ENCODE peak calls at places on chromosome 5, in nine cellular contexts. One of them, this sample, is unnamed.
A peak's percentile ranks its signal among the peaks of the same experiment; 100 is the strongest.

GRCh38 chr5:16805478-16805877 is 130.6 kb downstream of the MYO10 start:
- DNase-seq in colonic mucosa: no peak
- DNase-seq in GM23338: no peak
- DNase-seq in thoracic aorta: no peak
- DNase-seq in transverse colon: no peak
- DNase-seq in NT2/D1: no peak
- DNase-seq in tibial nerve: no peak
- DNase-seq in CD4-positive, CD25-positive, alpha-beta regulatory T cell: no peak
- DNase-seq in pancreas: no peak
- DNase-seq in this sample: no peak

GRCh38 chr5:36751881-36752280 is 124.7 kb upstream of the NIPBL start:
- DNase-seq in colonic mucosa: no peak
- DNase-seq in GM23338: peak; percentile 69
- DNase-seq in thoracic aorta: no peak
- DNase-seq in transverse colon: no peak
- DNase-seq in NT2/D1: no peak
- DNase-seq in tibial nerve: no peak
- DNase-seq in CD4-positive, CD25-positive, alpha-beta regulatory T cell: no peak
- DNase-seq in pancreas: no peak
- DNase-seq in this sample: no peak

GRCh38 chr5:144335561-144335960 is 164.9 kb downstream of the KCTD16 start:
- DNase-seq in colonic mucosa: no peak
- DNase-seq in GM23338: no peak
- DNase-seq in thoracic aorta: no peak
- DNase-seq in transverse colon: no peak
- DNase-seq in NT2/D1: no peak
- DNase-seq in tibial nerve: no peak
- DNase-seq in CD4-positive, CD25-positive, alpha-beta regulatory T cell: no peak
- DNase-seq in pancreas: no peak
- DNase-seq in this sample: no peak

GRCh38 chr5:59745422-59745863 is 148.1 kb downstream of the PDE4D start:
- DNase-seq in colonic mucosa: peak; percentile 27
- DNase-seq in GM23338: no peak
- DNase-seq in thoracic aorta: no peak
- DNase-seq in transverse colon: peak; percentile 32
- DNase-seq in NT2/D1: no peak
- DNase-seq in tibial nerve: no peak
- DNase-seq in CD4-positive, CD25-positive, alpha-beta regulatory T cell: no peak
- DNase-seq in pancreas: no peak
- DNase-seq in this sample: no peak

GRCh38 chr5:147688965-147689364 is 93.6 kb downstream of the JAKMIP2 start:
- DNase-seq in colonic mucosa: no peak
- DNase-seq in GM23338: no peak
- DNase-seq in thoracic aorta: peak; percentile 18
- DNase-seq in transverse colon: peak; percentile 15
- DNase-seq in NT2/D1: no peak
- DNase-seq in tibial nerve: peak; percentile 17
- DNase-seq in CD4-positive, CD25-positive, alpha-beta regulatory T cell: no peak
- DNase-seq in pancreas: no peak
- DNase-seq in this sample: no peak

GRCh38 chr5:74408150-74409043 is 232.1 kb downstream of the ENC1 start:
- DNase-seq in colonic mucosa: no peak
- DNase-seq in GM23338: no peak
- DNase-seq in thoracic aorta: no peak
- DNase-seq in transverse colon: no peak
- DNase-seq in NT2/D1: no peak
- DNase-seq in tibial nerve: no peak
- DNase-seq in CD4-positive, CD25-positive, alpha-beta regulatory T cell: no peak
- DNase-seq in pancreas: no peak
- DNase-seq in this sample: no peak

GRCh38 chr5:135829681-135830383 is 4.6 kb upstream of the SLC25A48 start:
- DNase-seq in colonic mucosa: peak; percentile 79
- DNase-seq in GM23338: peak; percentile 82
- DNase-seq in thoracic aorta: no peak
- DNase-seq in transverse colon: peak; percentile 76
- DNase-seq in NT2/D1: no peak
- DNase-seq in tibial nerve: no peak
- DNase-seq in CD4-positive, CD25-positive, alpha-beta regulatory T cell: no peak
- DNase-seq in pancreas: peak; percentile 89
- DNase-seq in this sample: no peak

GRCh38 chr5:8576178-8576577 is 707.2 kb downstream of the MTRR start:
- DNase-seq in colonic mucosa: no peak
- DNase-seq in GM23338: peak; percentile 20
- DNase-seq in thoracic aorta: no peak
- DNase-seq in transverse colon: no peak
- DNase-seq in NT2/D1: no peak
- DNase-seq in tibial nerve: no peak
- DNase-seq in CD4-positive, CD25-positive, alpha-beta regulatory T cell: no peak
- DNase-seq in pancreas: no peak
- DNase-seq in this sample: no peak

GRCh38 chr5:135242021-135242480 is 157.0 kb downstream of the MACROH2A1 start:
- DNase-seq in colonic mucosa: peak; percentile 15
- DNase-seq in GM23338: no peak
- DNase-seq in thoracic aorta: no peak
- DNase-seq in transverse colon: no peak
- DNase-seq in NT2/D1: no peak
- DNase-seq in tibial nerve: no peak
- DNase-seq in CD4-positive, CD25-positive, alpha-beta regulatory T cell: no peak
- DNase-seq in pancreas: no peak
- DNase-seq in this sample: no peak

GRCh38 chr5:79535477-79536192 is 21.7 kb upstream of the HOMER1 start:
- DNase-seq in colonic mucosa: no peak
- DNase-seq in GM23338: no peak
- DNase-seq in thoracic aorta: no peak
- DNase-seq in transverse colon: no peak
- DNase-seq in NT2/D1: no peak
- DNase-seq in tibial nerve: no peak
- DNase-seq in CD4-positive, CD25-positive, alpha-beta regulatory T cell: no peak
- DNase-seq in pancreas: no peak
- DNase-seq in this sample: no peak

GRCh38 chr5:180786398-180787005 is 16.1 kb downstream of the MGAT1 start:
- DNase-seq in colonic mucosa: peak; percentile 15
- DNase-seq in GM23338: no peak
- DNase-seq in thoracic aorta: no peak
- DNase-seq in transverse colon: no peak
- DNase-seq in NT2/D1: no peak
- DNase-seq in tibial nerve: no peak
- DNase-seq in CD4-positive, CD25-positive, alpha-beta regulatory T cell: no peak
- DNase-seq in pancreas: no peak
- DNase-seq in this sample: no peak

GRCh38 chr5:154276932-154277331 is 86.4 kb downstream of the GALNT10 start:
- DNase-seq in colonic mucosa: peak; percentile 43
- DNase-seq in GM23338: no peak
- DNase-seq in thoracic aorta: no peak
- DNase-seq in transverse colon: peak; percentile 30
- DNase-seq in NT2/D1: no peak
- DNase-seq in tibial nerve: peak; percentile 46
- DNase-seq in CD4-positive, CD25-positive, alpha-beta regulatory T cell: no peak
- DNase-seq in pancreas: no peak
- DNase-seq in this sample: peak; percentile 7

GRCh38 chr5:139997276-139997675 is 45.8 kb downstream of the NRG2 start:
- DNase-seq in colonic mucosa: no peak
- DNase-seq in GM23338: no peak
- DNase-seq in thoracic aorta: no peak
- DNase-seq in transverse colon: no peak
- DNase-seq in NT2/D1: no peak
- DNase-seq in tibial nerve: no peak
- DNase-seq in CD4-positive, CD25-positive, alpha-beta regulatory T cell: no peak
- DNase-seq in pancreas: no peak
- DNase-seq in this sample: no peak

GRCh38 chr5:159156839-159157238 is 52.5 kb downstream of the RNF145 start:
- DNase-seq in colonic mucosa: peak; percentile 53
- DNase-seq in GM23338: peak; percentile 89
- DNase-seq in thoracic aorta: no peak
- DNase-seq in transverse colon: peak; percentile 10
- DNase-seq in NT2/D1: peak; percentile 43
- DNase-seq in tibial nerve: no peak
- DNase-seq in CD4-positive, CD25-positive, alpha-beta regulatory T cell: peak; percentile 73
- DNase-seq in pancreas: no peak
- DNase-seq in this sample: no peak

DNA sequence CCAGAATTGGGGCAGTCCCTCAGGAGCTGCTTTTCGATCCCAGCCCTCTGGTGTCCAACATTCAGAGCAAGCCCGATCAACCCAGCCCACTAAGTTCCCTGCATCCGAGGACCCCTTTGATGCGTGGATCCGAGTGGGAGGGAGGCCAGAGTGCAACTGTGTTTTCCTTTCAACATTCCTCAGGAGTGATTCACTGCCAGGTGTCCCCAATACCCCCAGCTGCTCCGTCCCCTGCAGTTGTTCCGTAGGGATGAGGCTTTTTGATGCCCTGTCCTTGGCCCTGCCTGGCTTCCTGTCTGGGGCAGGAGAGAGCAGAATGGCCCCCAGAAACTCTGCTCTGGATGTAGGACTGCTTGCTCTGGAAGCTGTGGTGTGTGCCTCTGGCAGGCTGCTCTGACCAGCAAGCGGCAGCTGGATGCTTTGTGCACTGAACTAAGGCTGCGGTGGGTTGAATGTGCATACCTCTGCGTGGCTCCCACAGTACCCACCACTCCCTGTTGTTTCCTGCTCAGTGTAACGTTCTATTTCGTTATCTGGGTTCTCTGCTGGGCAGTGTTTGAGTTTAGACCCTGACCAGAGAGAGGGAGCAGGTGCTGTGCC is 117.5 kb downstream of the BOD1 start:
- DNase-seq in colonic mucosa: no peak
- DNase-seq in GM23338: peak; percentile 56
- DNase-seq in thoracic aorta: no peak
- DNase-seq in transverse colon: no peak
- DNase-seq in NT2/D1: peak; percentile 2
- DNase-seq in tibial nerve: no peak
- DNase-seq in CD4-positive, CD25-positive, alpha-beta regulatory T cell: no peak
- DNase-seq in pancreas: no peak
- DNase-seq in this sample: no peak
- H3K4me1 ChIP-seq in colonic mucosa: no peaks in the 10 kb centered on the region
- H3K4me1 ChIP-seq in GM23338: peaks cover 2% of the 10 kb centered on the region
- H3K4me1 ChIP-seq in thoracic aorta: peaks cover 47% of the 10 kb centered on the region
- H3K4me1 ChIP-seq in transverse colon: no peaks in the 10 kb centered on the region
- H3K4me1 ChIP-seq in NT2/D1: peaks cover 11% of the 10 kb centered on the region
- H3K4me1 ChIP-seq in tibial nerve: no peaks in the 10 kb centered on the region
- H3K4me1 ChIP-seq in CD4-positive, CD25-positive, alpha-beta regulatory T cell: no peaks in the 10 kb centered on the region
- H3K4me1 ChIP-seq in pancreas: peaks cover 55% of the 10 kb centered on the region
- H3K4me1 ChIP-seq in this sample: no peaks in the 10 kb centered on the region

DNA sequence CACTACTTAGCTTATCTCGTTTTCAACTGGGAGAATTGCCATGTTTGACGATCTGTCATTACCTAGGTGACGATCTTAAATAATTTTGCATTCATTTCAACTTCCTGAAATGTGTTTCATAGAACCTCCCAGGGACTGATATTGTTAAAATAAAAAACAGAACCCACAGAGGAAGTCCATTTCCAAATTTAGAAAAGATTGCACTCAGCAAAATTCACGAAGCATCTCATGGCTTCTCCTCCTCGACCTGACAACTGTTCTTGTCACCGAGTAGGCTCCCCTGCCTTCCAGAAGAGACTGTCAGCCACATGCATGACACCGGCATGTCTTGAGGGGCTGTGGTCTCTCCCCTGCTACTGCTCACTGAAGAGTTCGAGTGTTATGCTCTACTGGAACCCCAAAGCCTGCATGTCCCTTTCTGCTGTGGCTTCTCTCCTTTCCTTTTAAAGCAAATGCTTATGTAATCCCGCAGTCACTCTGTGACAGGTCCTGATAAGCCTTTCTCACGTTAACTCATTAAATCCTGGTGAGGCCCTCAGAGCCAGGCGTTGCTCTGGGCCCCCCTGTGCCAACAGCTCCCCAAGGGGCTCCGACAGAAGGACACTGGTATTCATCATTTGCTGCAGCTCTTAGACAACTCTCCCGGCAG is 26.8 kb upstream of the ANKRD33B start:
- DNase-seq in colonic mucosa: no peak
- DNase-seq in GM23338: no peak
- DNase-seq in thoracic aorta: no peak
- DNase-seq in transverse colon: no peak
- DNase-seq in NT2/D1: no peak
- DNase-seq in tibial nerve: no peak
- DNase-seq in CD4-positive, CD25-positive, alpha-beta regulatory T cell: no peak
- DNase-seq in pancreas: no peak
- DNase-seq in this sample: no peak
- H3K4me3 ChIP-seq in colonic mucosa: no peak overlapping the region
- H3K4me3 ChIP-seq in GM23338: no peak overlapping the region
- H3K4me3 ChIP-seq in thoracic aorta: peak overlapping the region; percentile 65
- H3K4me3 ChIP-seq in transverse colon: no peak overlapping the region
- H3K4me3 ChIP-seq in NT2/D1: no peak overlapping the region
- H3K4me3 ChIP-seq in tibial nerve: no peak overlapping the region
- H3K4me3 ChIP-seq in CD4-positive, CD25-positive, alpha-beta regulatory T cell: peak overlapping the region; percentile 42
- H3K4me3 ChIP-seq in pancreas: no peak overlapping the region
- H3K4me3 ChIP-seq in this sample: no peak overlapping the region

DNA sequence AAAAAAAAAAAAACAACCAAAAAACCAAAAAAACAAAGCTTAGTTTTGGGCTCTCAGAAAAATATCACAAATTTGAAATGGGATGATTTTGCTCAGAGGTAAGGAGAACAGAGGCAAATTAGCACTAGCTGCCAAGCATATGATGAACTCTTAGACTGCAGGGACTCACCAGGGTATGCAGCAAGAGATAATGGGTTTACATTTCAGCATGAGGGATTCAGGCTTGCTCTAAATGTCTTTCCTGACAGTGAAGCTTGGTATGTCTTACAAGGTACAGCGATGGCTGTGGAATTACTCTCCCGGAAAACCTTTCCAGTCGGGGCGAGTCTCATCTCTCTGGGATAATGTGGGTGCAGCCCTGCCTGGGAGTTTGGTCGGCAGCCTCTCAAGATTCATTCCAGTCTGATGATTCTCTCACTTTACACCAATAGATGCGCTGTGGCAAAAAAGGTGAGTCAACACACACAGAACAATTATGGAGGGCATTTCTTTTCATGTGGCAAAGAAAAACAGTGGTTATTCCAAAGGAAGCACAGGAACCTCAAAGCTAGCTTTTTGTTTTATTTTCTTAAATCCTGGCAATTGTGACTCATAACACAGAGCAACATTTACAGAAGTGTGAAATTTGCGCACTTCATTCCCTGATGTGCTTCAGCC is 190.2 kb downstream of the DCP2 start:
- DNase-seq in colonic mucosa: no peak
- DNase-seq in GM23338: no peak
- DNase-seq in thoracic aorta: no peak
- DNase-seq in transverse colon: no peak
- DNase-seq in NT2/D1: no peak
- DNase-seq in tibial nerve: no peak
- DNase-seq in CD4-positive, CD25-positive, alpha-beta regulatory T cell: no peak
- DNase-seq in pancreas: no peak
- DNase-seq in this sample: no peak
- H3K4me1 ChIP-seq in colonic mucosa: no peaks in the 10 kb centered on the region
- H3K4me1 ChIP-seq in GM23338: peaks cover 18% of the 10 kb centered on the region
- H3K4me1 ChIP-seq in thoracic aorta: peaks cover 9% of the 10 kb centered on the region
- H3K4me1 ChIP-seq in transverse colon: no peaks in the 10 kb centered on the region
- H3K4me1 ChIP-seq in NT2/D1: no peaks in the 10 kb centered on the region
- H3K4me1 ChIP-seq in tibial nerve: no peaks in the 10 kb centered on the region
- H3K4me1 ChIP-seq in CD4-positive, CD25-positive, alpha-beta regulatory T cell: no peaks in the 10 kb centered on the region
- H3K4me1 ChIP-seq in pancreas: no peaks in the 10 kb centered on the region
- H3K4me1 ChIP-seq in this sample: peaks cover 51% of the 10 kb centered on the region

DNA sequence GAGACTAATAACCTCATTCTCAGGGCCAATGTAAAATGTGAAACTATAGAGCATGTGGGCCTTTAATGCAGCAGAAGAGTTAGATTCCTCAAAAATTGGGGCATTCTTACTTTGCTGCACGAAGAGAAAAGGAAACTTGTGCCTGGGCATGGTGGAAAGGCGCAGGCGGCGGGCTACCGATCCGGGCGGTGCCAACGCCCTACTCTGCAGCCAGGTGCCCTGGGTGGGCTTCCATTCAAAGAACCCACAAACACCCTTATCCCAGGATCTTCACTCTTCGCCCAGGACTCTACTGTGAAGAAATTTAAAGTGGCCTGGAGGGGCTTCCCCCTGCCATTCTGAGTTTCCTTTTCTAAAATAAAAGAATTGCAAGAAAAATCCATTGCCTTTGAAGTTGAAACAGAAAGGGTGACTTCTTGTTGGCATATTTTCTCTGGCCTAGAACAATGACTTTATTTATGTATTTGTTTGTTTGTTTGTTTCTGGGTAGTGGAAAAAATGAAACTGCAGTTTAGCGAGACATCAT is 124.9 kb downstream of the TMEM161B start:
- DNase-seq in colonic mucosa: no peak
- DNase-seq in GM23338: peak; percentile 3
- DNase-seq in thoracic aorta: no peak
- DNase-seq in transverse colon: no peak
- DNase-seq in NT2/D1: no peak
- DNase-seq in tibial nerve: no peak
- DNase-seq in CD4-positive, CD25-positive, alpha-beta regulatory T cell: no peak
- DNase-seq in pancreas: no peak
- DNase-seq in this sample: no peak
- H3K4me3 ChIP-seq in colonic mucosa: no peak overlapping the region
- H3K4me3 ChIP-seq in GM23338: peak overlapping the region; percentile 53
- H3K4me3 ChIP-seq in thoracic aorta: peak overlapping the region; percentile 90
- H3K4me3 ChIP-seq in transverse colon: peak overlapping the region; percentile 62
- H3K4me3 ChIP-seq in NT2/D1: no peak overlapping the region
- H3K4me3 ChIP-seq in tibial nerve: no peak overlapping the region
- H3K4me3 ChIP-seq in CD4-positive, CD25-positive, alpha-beta regulatory T cell: peak overlapping the region; percentile 54
- H3K4me3 ChIP-seq in pancreas: no peak overlapping the region
- H3K4me3 ChIP-seq in this sample: peak overlapping the region; percentile 65

This sample was measured in esophagus squamous epithelium.